ENCODE peak calls at places on chromosomes 3 and 15, in six cellular contexts. S is lower lobe of right lung, U is tibial nerve, I is heart right ventricle, O is lung, H is Peyer's patch. N is an unnamed sample. For H3K4me1, the result is how much of the 10 kb centered on the place peaks cover.

GRCh38 chr3:43583481-43583880 is 38.3 kb downstream of the ANO10 start:
- DNase-seq in S (no peak), U (no peak), I (no peak), O (no peak), H (no peak), N (no peak)

GRCh38 chr3:73624363-73625123 is at the start of gene PDZRN3:
- DNase-seq in S (peak), U (peak), I (peak), O (peak), H (peak), N (peak)

GRCh38 chr15:66982816-66983215 is 82.6 kb upstream of the SMAD3 start:
- DNase-seq in S (no peak), U (no peak), I (no peak), O (no peak), H (no peak), N (no peak)

GRCh38 chr15:95394186-95395067 is 936.1 kb upstream of the NR2F2 start:
- DNase-seq in S (no peak), U (no peak), I (no peak), O (no peak), H (no peak), N (no peak)

GRCh38 chr3:51559266-51559907 is 20.9 kb downstream of the RAD54L2 start:
- DNase-seq in S (no peak), U (no peak), I (no peak), O (no peak), H (no peak), N (no peak)

GRCh38 chr15:93189562-93189961 is 100.6 kb upstream of the RGMA start:
- DNase-seq in S (no peak), U (no peak), I (no peak), O (no peak), H (no peak), N (no peak)

GRCh38 chr15:89814112-89814742 is 425 bp downstream of the ANPEP start:
- DNase-seq in S (peak), U (no peak), I (peak), O (no peak), H (peak), N (peak)

GRCh38 chr3:169509359-169509758 is 154.2 kb downstream of the MECOM start:
- DNase-seq in S (no peak), U (no peak), I (no peak), O (no peak), H (no peak), N (no peak)

GRCh38 chr15:85318048-85318731 is 62.2 kb upstream of the AKAP13 start:
- DNase-seq in S (no peak), U (no peak), I (no peak), O (no peak), H (peak), N (no peak)

GRCh38 chr3:60798456-60798855 is 452.8 kb downstream of the FHIT start:
- DNase-seq in S (no peak), U (no peak), I (no peak), O (no peak), H (no peak), N (no peak)

GRCh38 chr3:189710620-189711388 is 79.6 kb downstream of the TP63 start:
- DNase-seq in S (no peak), U (no peak), I (no peak), O (peak), H (no peak), N (peak)

GRCh38 chr3:150022406-150023238 is 51.9 kb upstream of the PFN2 start:
- DNase-seq in S (no peak), U (no peak), I (no peak), O (no peak), H (no peak), N (no peak)

GRCh38 chr15:89888214-89888804 is 5.5 kb downstream of the AP3S2 start:
- DNase-seq in S (no peak), U (no peak), I (no peak), O (no peak), H (no peak), N (no peak)

GRCh38 chr15:33581032-33581431 is 270.3 kb downstream of the RYR3 start:
- DNase-seq in S (no peak), U (no peak), I (no peak), O (peak), H (no peak), N (no peak)

GRCh38 chr15:66692808-66693596 is 9.0 kb upstream of the SMAD6 start:
- DNase-seq in S (no peak), U (no peak), I (no peak), O (no peak), H (no peak), N (no peak)

GRCh38 chr3:190053919-190054672 is 66.6 kb downstream of the P3H2 start:
- DNase-seq in S (no peak), U (no peak), I (no peak), O (no peak), H (no peak), N (no peak)

DNA sequence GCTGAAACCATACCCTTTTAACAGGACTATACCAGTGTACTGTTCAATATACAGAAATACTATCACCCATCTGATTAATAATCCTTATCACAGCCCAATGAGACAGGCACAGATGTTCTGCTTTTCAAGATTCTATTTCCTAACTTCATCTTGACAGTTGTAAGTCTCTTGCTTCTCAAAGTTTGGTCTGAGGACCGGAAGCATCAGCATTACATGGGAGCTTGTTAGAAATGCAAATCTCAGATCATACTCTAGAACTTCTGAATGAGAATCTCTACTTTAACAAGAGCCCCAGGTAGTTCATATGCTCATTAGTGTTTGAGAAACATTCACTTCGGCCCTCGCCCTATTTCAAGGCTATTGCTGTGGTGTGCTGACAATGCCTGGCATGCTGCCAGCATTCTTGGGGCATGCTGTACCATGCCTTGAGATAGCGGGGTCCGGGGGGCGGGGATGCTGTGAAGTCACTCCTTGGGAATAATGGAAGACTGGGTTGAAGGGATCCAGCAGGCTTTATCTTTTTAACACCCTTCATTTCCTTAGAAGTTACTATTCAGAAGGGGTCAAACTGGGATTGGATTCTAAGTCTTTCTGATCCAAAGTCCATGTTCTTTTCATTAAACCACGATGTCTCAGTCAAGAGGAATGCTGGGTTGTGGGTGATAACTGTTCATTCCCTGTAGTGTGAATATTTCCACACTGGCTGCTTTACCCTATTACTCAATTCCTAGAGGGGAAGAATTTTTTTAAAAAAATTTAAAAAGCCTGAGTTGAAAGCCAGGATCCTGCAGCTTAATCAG is 194.7 kb downstream of the LPP start:
- DNase-seq in S (peak), U (peak), I (peak), O (no peak), H (peak), N (peak)
- H3K4me1 ChIP-seq in S (under half), U (half or more), I (half or more), O (under half), H (under half), N (half or more)

DNA sequence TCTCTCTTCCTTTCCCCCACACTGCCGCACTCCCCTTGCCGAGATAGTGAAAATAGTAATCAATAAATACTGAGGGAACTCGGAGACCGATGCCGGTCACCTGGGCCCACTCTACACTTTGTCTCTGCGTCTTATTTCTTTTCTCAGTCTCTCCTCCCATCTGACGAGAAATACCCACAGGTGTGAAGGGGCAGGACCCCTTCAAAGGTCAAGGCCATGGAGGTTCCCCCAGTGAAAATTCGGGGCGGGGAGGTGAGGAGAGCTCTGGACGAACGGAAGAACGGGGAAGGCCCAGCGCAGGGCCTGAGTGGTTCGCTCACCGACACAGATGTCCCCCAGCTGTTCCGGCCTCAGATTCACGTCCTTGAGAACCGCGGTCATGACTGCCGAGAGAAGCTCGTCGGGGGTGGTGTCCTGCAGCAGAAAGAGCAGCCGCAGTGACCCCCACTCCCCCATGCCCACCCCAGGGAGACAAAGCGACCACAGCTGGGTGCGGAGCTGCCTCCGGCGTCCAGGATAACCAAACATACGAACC is 588 bp downstream of the ACAA1 start:
- DNase-seq in S (peak), U (no peak), I (peak), O (no peak), H (no peak), N (no peak)
- H3K4me1 ChIP-seq in S (half or more), U (half or more), I (half or more), O (under half), H (under half), N (under half)

GRCh38 chr3:66473181-66473580 is 27.6 kb downstream of the LRIG1 start:
- DNase-seq in S (no peak), U (no peak), I (no peak), O (no peak), H (no peak), N (no peak)

GRCh38 chr3:66470956-66471686 is 29.7 kb downstream of the LRIG1 start:
- DNase-seq in S (no peak), U (no peak), I (no peak), O (no peak), H (no peak), N (no peak)

GRCh38 chr3:66473637-66474036 is 27.2 kb downstream of the LRIG1 start:
- DNase-seq in S (no peak), U (no peak), I (no peak), O (no peak), H (no peak), N (no peak)

GRCh38 chr3:66470285-66470684 is 30.5 kb downstream of the LRIG1 start:
- DNase-seq in S (no peak), U (no peak), I (no peak), O (no peak), H (no peak), N (no peak)

GRCh38 chr3:66472313-66473134 is 28.3 kb downstream of the LRIG1 start:
- DNase-seq in S (no peak), U (no peak), I (no peak), O (no peak), H (no peak), N (no peak)
- H3K4me1 ChIP-seq in S (under half), U (half or more), I (half or more), O (under half), H (under half), N (half or more)

GRCh38 chr3:195897081-195897852 is 11.1 kb downstream of the TNK2 start:
- DNase-seq in S (no peak), U (no peak), I (no peak), O (no peak), H (no peak), N (peak)
- H3K4me1 ChIP-seq in S (half or more), U (half or more), I (half or more), O (under half), H (under half), N (half or more)

GRCh38 chr15:42449770-42450433 is 41.0 kb downstream of the ZNF106 start:
- DNase-seq in S (peak), U (no peak), I (no peak), O (peak), H (no peak), N (peak)
- H3K4me1 ChIP-seq in S (under half), U (under half), I (under half), O (under half), H (under half), N (half or more)

GRCh38 chr15:73991260-73991659 is 835 bp downstream of the STOML1 start:
- DNase-seq in S (peak), U (peak), I (peak), O (peak), H (no peak), N (peak)
- H3K4me1 ChIP-seq in S (half or more), U (half or more), I (half or more), O (under half), H (under half), N (under half)

DNA sequence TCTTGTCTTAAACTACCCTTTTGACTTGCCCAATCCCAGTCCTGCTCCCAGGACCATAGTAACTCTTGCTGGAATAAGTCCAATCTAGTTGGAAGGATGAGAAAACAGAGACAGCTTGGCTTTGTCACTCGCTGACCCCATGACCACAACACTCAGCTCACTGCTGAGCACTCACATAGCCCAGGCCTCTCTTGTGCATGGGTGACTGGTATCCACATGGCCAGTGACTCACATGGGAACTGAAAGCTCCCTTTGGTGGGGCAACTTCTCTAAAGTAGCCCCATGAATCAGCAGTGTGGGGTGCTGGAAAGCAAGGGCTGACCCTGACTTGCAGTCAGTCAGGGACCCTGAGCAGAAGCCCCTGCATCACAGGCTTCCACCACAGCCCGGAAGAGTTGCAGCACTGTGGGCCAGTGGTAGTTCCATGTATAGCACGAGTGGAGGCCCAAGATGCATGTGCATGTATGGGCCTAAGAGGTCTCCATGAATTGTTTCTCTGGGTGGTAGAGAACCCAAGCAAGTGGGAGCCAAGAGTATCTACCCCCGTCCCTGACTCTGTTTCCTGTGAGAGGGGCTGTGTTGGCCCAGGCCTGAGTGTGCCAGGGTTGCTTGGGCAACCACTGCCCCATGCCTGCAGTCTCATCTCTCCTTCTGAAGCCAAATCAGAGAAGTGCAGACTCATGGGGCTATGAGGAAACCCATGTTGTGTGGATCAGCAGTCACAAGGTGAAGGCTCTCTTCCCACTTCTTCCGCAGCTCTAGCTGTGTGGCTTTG is 62.1 kb upstream of the XCR1 start:
- DNase-seq in S (peak), U (peak), I (peak), O (peak), H (no peak), N (peak)
- H3K4me1 ChIP-seq in S (under half), U (under half), I (under half), O (under half), H (under half), N (under half)

GRCh38 chr3:172152294-172152649 is 112.9 kb downstream of the FNDC3B start:
- DNase-seq in S (no peak), U (no peak), I (no peak), O (no peak), H (no peak), N (no peak)

GRCh38 chr3:172148702-172149565 is 109.6 kb downstream of the FNDC3B start:
- DNase-seq in S (no peak), U (no peak), I (no peak), O (no peak), H (no peak), N (no peak)

GRCh38 chr3:172151610-172152293 is 112.4 kb downstream of the FNDC3B start:
- DNase-seq in S (no peak), U (no peak), I (no peak), O (no peak), H (no peak), N (no peak)

GRCh38 chr3:172150268-172150667 is 110.9 kb downstream of the FNDC3B start:
- DNase-seq in S (no peak), U (no peak), I (no peak), O (no peak), H (no peak), N (no peak)

GRCh38 chr3:172150896-172151295 is 111.5 kb downstream of the FNDC3B start:
- DNase-seq in S (no peak), U (no peak), I (no peak), O (no peak), H (no peak), N (no peak)
- H3K4me1 ChIP-seq in S (half or more), U (under half), I (half or more), O (under half), H (under half), N (half or more)

DNA sequence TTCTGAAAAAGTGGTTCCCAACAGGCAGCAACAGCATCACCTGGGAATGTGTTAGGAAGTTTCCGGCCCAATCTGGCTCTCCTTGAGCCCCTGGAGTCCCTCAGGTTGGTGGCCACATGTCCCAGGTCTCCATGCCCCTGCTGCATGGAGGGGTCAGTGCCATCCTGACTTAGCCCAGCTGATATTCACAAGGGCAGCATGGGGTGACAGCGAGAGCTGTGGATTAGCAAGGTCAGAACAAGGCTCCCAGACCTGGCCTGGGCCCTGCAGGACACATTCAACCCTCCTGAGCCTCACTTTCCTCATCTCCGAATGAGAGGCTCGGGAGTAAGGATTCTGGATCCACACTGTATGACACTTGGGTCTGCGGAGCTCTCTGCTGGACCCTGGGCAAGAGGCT is 243.8 kb upstream of the TLE3 start:
- DNase-seq in S (no peak), U (no peak), I (no peak), O (peak), H (no peak), N (no peak)
- H3K4me1 ChIP-seq in S (under half), U (under half), I (under half), O (under half), H (under half), N (under half)

GRCh38 chr3:173688216-173688842 is 290.8 kb downstream of the NLGN1 start:
- DNase-seq in S (no peak), U (no peak), I (no peak), O (no peak), H (no peak), N (no peak)
- H3K4me1 ChIP-seq in S (under half), U (under half), I (under half), O (under half), H (under half), N (under half)

N was measured in psoas muscle.